ENCODE peak calls at places on chromosome 1, in ten cellular contexts. D is AG09319; K is CD4-positive, alpha-beta memory T cell; N is omental fat pad; H is activated naive CD4-positive, alpha-beta T cell treated with anti-CD3 and anti-CD28 coated beads for 36 hours; G is prostate gland; L is NCI-H1930; C is head of caudate nucleus; J is NCI-H1092 treated with DMSO at 0.1 percent for 48 hours; P is stomach. T is an unnamed sample.

GRCh38 chr1:23475641-23476040 is 8.3 kb downstream of the ASAP3 start:
- DNase-seq in H (no peak), L (no peak), C (no peak), K (no peak), P (no peak), N (no peak), G (no peak), J (no peak), D (no peak), T (no peak)

GRCh38 chr1:227353186-227353585 is 34.9 kb upstream of the CDC42BPA start:
- DNase-seq in G (no peak), P (no peak), C (no peak), K (no peak), N (no peak), J (no peak), D (no peak), L (no peak), H (no peak), T (no peak)

GRCh38 chr1:219088778-219089557 is 84.7 kb upstream of the LYPLAL1 start:
- DNase-seq in L (no peak), C (no peak), N (peak), H (no peak), D (peak), K (no peak), P (peak), G (no peak), J (no peak), T (no peak)

GRCh38 chr1:188652678-188653077 is 1823.9 kb downstream of the PLA2G4A start:
- DNase-seq in H (no peak), C (no peak), D (no peak), G (no peak), P (no peak), J (no peak), K (no peak), L (no peak), N (no peak), T (no peak)

GRCh38 chr1:36369061-36369470 is 16.7 kb downstream of the STK40 start:
- DNase-seq in H (peak), J (peak), N (peak), G (peak), C (peak), D (no peak), L (peak), P (peak), K (peak), T (peak)

GRCh38 chr1:6496360-6496704 is 4.9 kb upstream of the PLEKHG5 start:
- DNase-seq in K (no peak), D (no peak), H (no peak), P (no peak), N (no peak), L (no peak), C (no peak), G (no peak), J (no peak), T (no peak)

GRCh38 chr1:184025242-184025675 is 12.3 kb downstream of the COLGALT2 start:
- DNase-seq in J (peak), D (peak), H (no peak), L (no peak), G (peak), K (no peak), N (no peak), P (peak), C (no peak), T (no peak)

GRCh38 chr1:200029035-200029623 is 1.6 kb downstream of the NR5A2 start:
- DNase-seq in L (peak), P (peak), G (peak), D (no peak), H (no peak), N (no peak), C (peak), J (peak), K (no peak), T (no peak)

GRCh38 chr1:4273747-4274146 is 373.7 kb upstream of the C1orf174 start:
- DNase-seq in K (no peak), H (no peak), P (no peak), L (no peak), G (no peak), C (no peak), J (no peak), N (no peak), D (no peak), T (no peak)

GRCh38 chr1:175373786-175374623 is 181.4 kb upstream of the KIAA0040 start:
- DNase-seq in K (no peak), H (peak), P (no peak), D (no peak), L (peak), J (peak), N (no peak), C (peak), G (no peak), T (no peak)

GRCh38 chr1:86421601-86422280 is 2.2 kb upstream of the CLCA2 start:
- DNase-seq in D (no peak), G (no peak), C (no peak), P (no peak), J (no peak), N (no peak), L (no peak), K (no peak), H (no peak), T (no peak)

GRCh38 chr1:36710008-36710407 is 227.3 kb upstream of the CSF3R start:
- DNase-seq in G (no peak), N (no peak), J (peak), K (no peak), L (no peak), C (no peak), D (no peak), P (no peak), H (no peak), T (no peak)